ENCODE peak calls at places on chromosomes 13 and 19, in six cellular contexts. L is colonic mucosa; G is amniotic stem cell; R is activated CD4-positive, alpha-beta T cell treated with anti-CD3 and anti-CD28 coated beads, Interleukin-2, amount 50 U/mL, for 24 hours; B is C1 segment of cervical spinal cord; E is GM13976. X is an unnamed sample.

GRCh38 chr13:98458431-98458830 is 118.5 kb downstream of the STK24 start:
- DNase-seq in L (no peak), G (no peak), R (no peak), B (no peak), E (no peak), X (no peak)

GRCh38 chr19:8611391-8611883 is 922 bp upstream of the ADAMTS10 start:
- DNase-seq in L (peak; percentile 32), G (no peak), R (no peak), B (no peak), E (no peak), X (no peak)

GRCh38 chr19:36032251-36033104 is at the start of gene CLIP3:
- DNase-seq in L (peak; percentile 32), G (no peak), R (no peak), B (peak; percentile 70), E (peak; percentile 87), X (peak; percentile 86)

GRCh38 chr13:24178847-24179845 is 18.6 kb downstream of the SPATA13 start:
- DNase-seq in L (no peak), G (no peak), R (no peak), B (no peak), E (no peak), X (no peak)

GRCh38 chr19:48006762-48007161 is 12.3 kb downstream of the ELSPBP1 start:
- DNase-seq in L (no peak), G (no peak), R (no peak), B (no peak), E (no peak), X (no peak)

GRCh38 chr19:7926021-7926726 is at the start of gene CTXN1:
- DNase-seq in L (peak; percentile 83), G (no peak), R (peak; percentile 60), B (peak; percentile 16), E (peak; percentile 94), X (peak; percentile 97)

GRCh38 chr19:43522929-43523328 is 4.1 kb downstream of the ETHE1 start:
- DNase-seq in L (no peak), G (no peak), R (no peak), B (no peak), E (no peak), X (no peak)

GRCh38 chr19:40284501-40285352 is at the start of gene AKT2:
- DNase-seq in L (no peak), G (no peak), R (peak; percentile 19), B (peak; percentile 82), E (peak; percentile 76), X (peak; percentile 81)

GRCh38 chr19:4277051-4277700 is 1.9 kb upstream of the SHD start:
- DNase-seq in L (no peak), G (no peak), R (no peak), B (no peak), E (no peak), X (no peak)

GRCh38 chr13:50543767-50544166 is 299.7 kb downstream of the DLEU7 start:
- DNase-seq in L (no peak), G (peak; percentile 60), R (no peak), B (no peak), E (no peak), X (no peak)

GRCh38 chr13:21917046-21918010 is 246.5 kb downstream of the FGF9 start:
- DNase-seq in L (no peak), G (no peak), R (no peak), B (no peak), E (no peak), X (no peak)

GRCh38 chr13:67277581-67277980 is 47.4 kb upstream of the PCDH9 start:
- DNase-seq in L (no peak), G (no peak), R (no peak), B (no peak), E (no peak), X (no peak)